ENCODE peak calls at places on chromosomes 16 and 17, in eight cellular contexts. One of them, this sample, is unnamed.

GRCh38 chr16:70712359-70712758 is 26.5 kb upstream of the MTSS2 start:
- DNase-seq in heart left ventricle: no peak
- DNase-seq in substantia nigra: no peak
- DNase-seq in mucosa of gallbladder: no peak
- DNase-seq in MV-4-11: no peak
- DNase-seq in mucosa of descending colon: no peak
- DNase-seq in NCI-H2171: no peak
- DNase-seq in CD8-positive, alpha-beta T cell: no peak
- DNase-seq in this sample: no peak

GRCh38 chr17:80899402-80900268 is 92.0 kb upstream of the CHMP6 start:
- DNase-seq in NCI-H2171: no peak
- DNase-seq in heart left ventricle: no peak
- DNase-seq in MV-4-11: no peak
- DNase-seq in mucosa of descending colon: peak
- DNase-seq in CD8-positive, alpha-beta T cell: peak
- DNase-seq in substantia nigra: no peak
- DNase-seq in mucosa of gallbladder: no peak
- DNase-seq in this sample: no peak

GRCh38 chr16:73886378-73886777 is 410.2 kb upstream of the PSMD7 start:
- DNase-seq in NCI-H2171: no peak
- DNase-seq in substantia nigra: no peak
- DNase-seq in mucosa of descending colon: no peak
- DNase-seq in MV-4-11: no peak
- DNase-seq in CD8-positive, alpha-beta T cell: no peak
- DNase-seq in mucosa of gallbladder: no peak
- DNase-seq in heart left ventricle: no peak
- DNase-seq in this sample: no peak

GRCh38 chr16:87734644-87735043 is 31.1 kb downstream of the KLHDC4 start:
- DNase-seq in NCI-H2171: no peak
- DNase-seq in substantia nigra: no peak
- DNase-seq in CD8-positive, alpha-beta T cell: no peak
- DNase-seq in MV-4-11: no peak
- DNase-seq in heart left ventricle: no peak
- DNase-seq in mucosa of descending colon: no peak
- DNase-seq in mucosa of gallbladder: no peak
- DNase-seq in this sample: no peak

GRCh38 chr17:74356640-74357465 is 4.8 kb downstream of the BTBD17 start:
- DNase-seq in CD8-positive, alpha-beta T cell: no peak
- DNase-seq in NCI-H2171: no peak
- DNase-seq in MV-4-11: no peak
- DNase-seq in substantia nigra: no peak
- DNase-seq in mucosa of gallbladder: no peak
- DNase-seq in mucosa of descending colon: no peak
- DNase-seq in heart left ventricle: no peak
- DNase-seq in this sample: no peak

GRCh38 chr17:29982991-29983390 is 41.6 kb downstream of the EFCAB5 start:
- DNase-seq in MV-4-11: no peak
- DNase-seq in mucosa of gallbladder: no peak
- DNase-seq in substantia nigra: no peak
- DNase-seq in CD8-positive, alpha-beta T cell: no peak
- DNase-seq in mucosa of descending colon: no peak
- DNase-seq in NCI-H2171: no peak
- DNase-seq in heart left ventricle: no peak
- DNase-seq in this sample: no peak

GRCh38 chr17:76725580-76726230 is 701 bp downstream of the JMJD6 start:
- DNase-seq in NCI-H2171: no peak
- DNase-seq in substantia nigra: no peak
- DNase-seq in CD8-positive, alpha-beta T cell: peak
- DNase-seq in MV-4-11: peak
- DNase-seq in mucosa of descending colon: peak
- DNase-seq in mucosa of gallbladder: peak
- DNase-seq in heart left ventricle: peak
- DNase-seq in this sample: peak

GRCh38 chr16:76114681-76115080 is 162.5 kb upstream of the CNTNAP4 start:
- DNase-seq in CD8-positive, alpha-beta T cell: no peak
- DNase-seq in MV-4-11: peak
- DNase-seq in substantia nigra: no peak
- DNase-seq in mucosa of gallbladder: no peak
- DNase-seq in heart left ventricle: no peak
- DNase-seq in mucosa of descending colon: no peak
- DNase-seq in NCI-H2171: peak
- DNase-seq in this sample: no peak

GRCh38 chr17:30234954-30235353 is 543 bp downstream of the SLC6A4 start:
- DNase-seq in heart left ventricle: no peak
- DNase-seq in mucosa of descending colon: no peak
- DNase-seq in CD8-positive, alpha-beta T cell: no peak
- DNase-seq in substantia nigra: no peak
- DNase-seq in mucosa of gallbladder: no peak
- DNase-seq in MV-4-11: no peak
- DNase-seq in NCI-H2171: no peak
- DNase-seq in this sample: no peak

GRCh38 chr16:90008708-90009145 is 10.5 kb downstream of the DBNDD1 start:
- DNase-seq in heart left ventricle: no peak
- DNase-seq in substantia nigra: no peak
- DNase-seq in NCI-H2171: no peak
- DNase-seq in mucosa of gallbladder: no peak
- DNase-seq in CD8-positive, alpha-beta T cell: peak
- DNase-seq in MV-4-11: peak
- DNase-seq in mucosa of descending colon: no peak
- DNase-seq in this sample: no peak

GRCh38 chr17:34291721-34292348 is 6.3 kb downstream of the CCL11 start:
- DNase-seq in CD8-positive, alpha-beta T cell: no peak
- DNase-seq in substantia nigra: no peak
- DNase-seq in mucosa of descending colon: no peak
- DNase-seq in mucosa of gallbladder: no peak
- DNase-seq in heart left ventricle: no peak
- DNase-seq in MV-4-11: no peak
- DNase-seq in NCI-H2171: no peak
- DNase-seq in this sample: no peak

GRCh38 chr17:80898706-80899105 is 92.9 kb upstream of the CHMP6 start:
- DNase-seq in MV-4-11: peak
- DNase-seq in mucosa of descending colon: no peak
- DNase-seq in CD8-positive, alpha-beta T cell: no peak
- DNase-seq in heart left ventricle: no peak
- DNase-seq in NCI-H2171: no peak
- DNase-seq in mucosa of gallbladder: no peak
- DNase-seq in substantia nigra: no peak
- DNase-seq in this sample: no peak

GRCh38 chr16:83206426-83206825 is 579.7 kb downstream of the CDH13 start:
- DNase-seq in NCI-H2171: no peak
- DNase-seq in substantia nigra: no peak
- DNase-seq in MV-4-11: peak
- DNase-seq in mucosa of descending colon: no peak
- DNase-seq in CD8-positive, alpha-beta T cell: no peak
- DNase-seq in heart left ventricle: no peak
- DNase-seq in mucosa of gallbladder: no peak
- DNase-seq in this sample: no peak

GRCh38 chr17:1577657-1578428 is 15.3 kb upstream of the PITPNA start:
- DNase-seq in mucosa of descending colon: no peak
- DNase-seq in mucosa of gallbladder: no peak
- DNase-seq in MV-4-11: peak
- DNase-seq in heart left ventricle: peak
- DNase-seq in NCI-H2171: no peak
- DNase-seq in substantia nigra: no peak
- DNase-seq in CD8-positive, alpha-beta T cell: no peak
- DNase-seq in this sample: no peak

GRCh38 chr17:54901230-54901847 is 687 bp downstream of the TOM1L1 start:
- DNase-seq in heart left ventricle: no peak
- DNase-seq in CD8-positive, alpha-beta T cell: no peak
- DNase-seq in mucosa of descending colon: peak
- DNase-seq in mucosa of gallbladder: no peak
- DNase-seq in NCI-H2171: peak
- DNase-seq in substantia nigra: no peak
- DNase-seq in MV-4-11: no peak
- DNase-seq in this sample: no peak

GRCh38 chr17:69043098-69043497 is 17.6 kb downstream of the ABCA9 start:
- DNase-seq in substantia nigra: no peak
- DNase-seq in CD8-positive, alpha-beta T cell: no peak
- DNase-seq in mucosa of gallbladder: no peak
- DNase-seq in NCI-H2171: no peak
- DNase-seq in heart left ventricle: no peak
- DNase-seq in mucosa of descending colon: no peak
- DNase-seq in MV-4-11: no peak
- DNase-seq in this sample: no peak

GRCh38 chr16:88341551-88342290 is 41.0 kb upstream of the ZNF469 start:
- DNase-seq in MV-4-11: no peak
- DNase-seq in CD8-positive, alpha-beta T cell: no peak
- DNase-seq in NCI-H2171: peak
- DNase-seq in mucosa of descending colon: peak
- DNase-seq in mucosa of gallbladder: no peak
- DNase-seq in substantia nigra: no peak
- DNase-seq in heart left ventricle: peak
- DNase-seq in this sample: no peak

GRCh38 chr16:48444574-48444973 is 59.4 kb upstream of the SIAH1 start:
- DNase-seq in mucosa of descending colon: no peak
- DNase-seq in mucosa of gallbladder: no peak
- DNase-seq in substantia nigra: no peak
- DNase-seq in CD8-positive, alpha-beta T cell: no peak
- DNase-seq in NCI-H2171: no peak
- DNase-seq in heart left ventricle: peak
- DNase-seq in MV-4-11: no peak
- DNase-seq in this sample: no peak

GRCh38 chr16:87575027-87575804 is 27.1 kb upstream of the JPH3 start:
- DNase-seq in NCI-H2171: no peak
- DNase-seq in mucosa of gallbladder: no peak
- DNase-seq in substantia nigra: no peak
- DNase-seq in MV-4-11: no peak
- DNase-seq in heart left ventricle: no peak
- DNase-seq in CD8-positive, alpha-beta T cell: no peak
- DNase-seq in mucosa of descending colon: no peak
- DNase-seq in this sample: no peak

GRCh38 chr16:89360760-89361435 is 129.5 kb downstream of the ANKRD11 start:
- DNase-seq in NCI-H2171: no peak
- DNase-seq in heart left ventricle: no peak
- DNase-seq in mucosa of descending colon: peak
- DNase-seq in substantia nigra: no peak
- DNase-seq in mucosa of gallbladder: no peak
- DNase-seq in MV-4-11: no peak
- DNase-seq in CD8-positive, alpha-beta T cell: peak
- DNase-seq in this sample: no peak

GRCh38 chr16:56477096-56477878 is 25.9 kb downstream of the OGFOD1 start:
- DNase-seq in substantia nigra: no peak
- DNase-seq in MV-4-11: peak
- DNase-seq in mucosa of gallbladder: no peak
- DNase-seq in CD8-positive, alpha-beta T cell: no peak
- DNase-seq in NCI-H2171: no peak
- DNase-seq in mucosa of descending colon: no peak
- DNase-seq in heart left ventricle: no peak
- DNase-seq in this sample: no peak

GRCh38 chr17:56020369-56020768 is 132.9 kb upstream of the ANKFN1 start:
- DNase-seq in NCI-H2171: no peak
- DNase-seq in CD8-positive, alpha-beta T cell: no peak
- DNase-seq in heart left ventricle: no peak
- DNase-seq in mucosa of gallbladder: no peak
- DNase-seq in mucosa of descending colon: no peak
- DNase-seq in MV-4-11: no peak
- DNase-seq in substantia nigra: no peak
- DNase-seq in this sample: no peak

GRCh38 chr17:79045830-79046500 is 22.0 kb downstream of the C1QTNF1 start:
- DNase-seq in mucosa of gallbladder: peak
- DNase-seq in CD8-positive, alpha-beta T cell: peak
- DNase-seq in substantia nigra: no peak
- DNase-seq in MV-4-11: peak
- DNase-seq in NCI-H2171: peak
- DNase-seq in heart left ventricle: peak
- DNase-seq in mucosa of descending colon: peak
- DNase-seq in this sample: peak

GRCh38 chr17:63524051-63524450 is 893 bp downstream of the KCNH6 start:
- DNase-seq in NCI-H2171: no peak
- DNase-seq in CD8-positive, alpha-beta T cell: no peak
- DNase-seq in MV-4-11: no peak
- DNase-seq in mucosa of gallbladder: no peak
- DNase-seq in mucosa of descending colon: no peak
- DNase-seq in heart left ventricle: no peak
- DNase-seq in substantia nigra: no peak
- DNase-seq in this sample: no peak

GRCh38 chr16:53545433-53545832 is 42.4 kb upstream of the AKTIP start:
- DNase-seq in substantia nigra: no peak
- DNase-seq in MV-4-11: peak
- DNase-seq in CD8-positive, alpha-beta T cell: peak
- DNase-seq in NCI-H2171: no peak
- DNase-seq in mucosa of gallbladder: no peak
- DNase-seq in mucosa of descending colon: no peak
- DNase-seq in heart left ventricle: no peak
- DNase-seq in this sample: no peak

GRCh38 chr17:18028684-18029540 is 10.1 kb downstream of the ATPAF2 start:
- DNase-seq in mucosa of descending colon: no peak
- DNase-seq in heart left ventricle: no peak
- DNase-seq in mucosa of gallbladder: no peak
- DNase-seq in MV-4-11: no peak
- DNase-seq in substantia nigra: no peak
- DNase-seq in NCI-H2171: no peak
- DNase-seq in CD8-positive, alpha-beta T cell: no peak
- DNase-seq in this sample: no peak

GRCh38 chr16:24499193-24499814 is 40.1 kb upstream of the RBBP6 start:
- DNase-seq in MV-4-11: peak
- DNase-seq in substantia nigra: no peak
- DNase-seq in mucosa of gallbladder: peak
- DNase-seq in CD8-positive, alpha-beta T cell: no peak
- DNase-seq in NCI-H2171: no peak
- DNase-seq in mucosa of descending colon: peak
- DNase-seq in heart left ventricle: no peak
- DNase-seq in this sample: no peak

GRCh38 chr17:58831780-58832179 is 76.1 kb downstream of the PPM1E start:
- DNase-seq in MV-4-11: no peak
- DNase-seq in CD8-positive, alpha-beta T cell: no peak
- DNase-seq in mucosa of gallbladder: no peak
- DNase-seq in mucosa of descending colon: no peak
- DNase-seq in NCI-H2171: no peak
- DNase-seq in substantia nigra: no peak
- DNase-seq in heart left ventricle: no peak
- DNase-seq in this sample: no peak

GRCh38 chr17:4499431-4500187 is 928 bp downstream of the SPNS2 start:
- DNase-seq in NCI-H2171: no peak
- DNase-seq in heart left ventricle: peak
- DNase-seq in CD8-positive, alpha-beta T cell: no peak
- DNase-seq in mucosa of gallbladder: no peak
- DNase-seq in mucosa of descending colon: peak
- DNase-seq in MV-4-11: peak
- DNase-seq in substantia nigra: no peak
- DNase-seq in this sample: no peak

GRCh38 chr16:15607700-15608396 is 35.1 kb downstream of the MARF1 start:
- DNase-seq in substantia nigra: no peak
- DNase-seq in CD8-positive, alpha-beta T cell: no peak
- DNase-seq in heart left ventricle: peak
- DNase-seq in mucosa of descending colon: no peak
- DNase-seq in MV-4-11: peak
- DNase-seq in mucosa of gallbladder: no peak
- DNase-seq in NCI-H2171: no peak
- DNase-seq in this sample: no peak